ENCODE peak calls at places on chromosomes 12 and 14, in eight cellular contexts. One of them, this sample, is unnamed.

GRCh38 chr12:49643135-49643534 is 19.8 kb downstream of the PRPF40B start:
- DNase-seq in stimulated activated CD4-positive, alpha-beta T cell treated with anti-CD3 and anti-CD28 coated beads, Interleukin-2, amount 100 ng/mL, for 48 hours: no peak
- DNase-seq in glomerular endothelial cell: no peak
- DNase-seq in tibial nerve: no peak
- DNase-seq in AG09309: no peak
- DNase-seq in amniotic epithelial cell: no peak
- DNase-seq in aorta: no peak
- DNase-seq in GM13976: no peak
- DNase-seq in this sample: no peak

GRCh38 chr12:85823436-85824179 is 12.6 kb downstream of the RASSF9 start:
- DNase-seq in GM13976: no peak
- DNase-seq in AG09309: peak; percentile 49
- DNase-seq in aorta: no peak
- DNase-seq in glomerular endothelial cell: no peak
- DNase-seq in tibial nerve: no peak
- DNase-seq in stimulated activated CD4-positive, alpha-beta T cell treated with anti-CD3 and anti-CD28 coated beads, Interleukin-2, amount 100 ng/mL, for 48 hours: no peak
- DNase-seq in amniotic epithelial cell: peak; percentile 48
- DNase-seq in this sample: peak; percentile 61

GRCh38 chr12:116091579-116091978 is 185.9 kb downstream of the MED13L start:
- DNase-seq in stimulated activated CD4-positive, alpha-beta T cell treated with anti-CD3 and anti-CD28 coated beads, Interleukin-2, amount 100 ng/mL, for 48 hours: no peak
- DNase-seq in AG09309: no peak
- DNase-seq in aorta: no peak
- DNase-seq in glomerular endothelial cell: no peak
- DNase-seq in amniotic epithelial cell: no peak
- DNase-seq in tibial nerve: no peak
- DNase-seq in GM13976: no peak
- DNase-seq in this sample: no peak

GRCh38 chr14:49966971-49967630 is 74.2 kb downstream of the ARF6 start:
- DNase-seq in stimulated activated CD4-positive, alpha-beta T cell treated with anti-CD3 and anti-CD28 coated beads, Interleukin-2, amount 100 ng/mL, for 48 hours: no peak
- DNase-seq in amniotic epithelial cell: no peak
- DNase-seq in GM13976: no peak
- DNase-seq in glomerular endothelial cell: no peak
- DNase-seq in aorta: no peak
- DNase-seq in tibial nerve: no peak
- DNase-seq in AG09309: no peak
- DNase-seq in this sample: no peak

GRCh38 chr12:5996459-5996858 is 51.4 kb upstream of the ANO2 start:
- DNase-seq in amniotic epithelial cell: no peak
- DNase-seq in stimulated activated CD4-positive, alpha-beta T cell treated with anti-CD3 and anti-CD28 coated beads, Interleukin-2, amount 100 ng/mL, for 48 hours: no peak
- DNase-seq in aorta: no peak
- DNase-seq in GM13976: no peak
- DNase-seq in tibial nerve: no peak
- DNase-seq in AG09309: no peak
- DNase-seq in glomerular endothelial cell: no peak
- DNase-seq in this sample: peak; percentile 6

GRCh38 chr12:46332260-46332659 is 40.3 kb downstream of the SLC38A2 start:
- DNase-seq in glomerular endothelial cell: no peak
- DNase-seq in GM13976: no peak
- DNase-seq in tibial nerve: no peak
- DNase-seq in AG09309: no peak
- DNase-seq in aorta: no peak
- DNase-seq in amniotic epithelial cell: peak; percentile 70
- DNase-seq in stimulated activated CD4-positive, alpha-beta T cell treated with anti-CD3 and anti-CD28 coated beads, Interleukin-2, amount 100 ng/mL, for 48 hours: no peak
- DNase-seq in this sample: peak; percentile 66

GRCh38 chr14:104438166-104438887 is 141.2 kb upstream of the C14orf180 start:
- DNase-seq in glomerular endothelial cell: no peak
- DNase-seq in amniotic epithelial cell: no peak
- DNase-seq in AG09309: no peak
- DNase-seq in aorta: no peak
- DNase-seq in stimulated activated CD4-positive, alpha-beta T cell treated with anti-CD3 and anti-CD28 coated beads, Interleukin-2, amount 100 ng/mL, for 48 hours: no peak
- DNase-seq in GM13976: no peak
- DNase-seq in tibial nerve: no peak
- DNase-seq in this sample: no peak

GRCh38 chr14:88518592-88519512 is 36.0 kb downstream of the PTPN21 start:
- DNase-seq in glomerular endothelial cell: no peak
- DNase-seq in aorta: no peak
- DNase-seq in tibial nerve: no peak
- DNase-seq in AG09309: peak; percentile 65
- DNase-seq in GM13976: no peak
- DNase-seq in stimulated activated CD4-positive, alpha-beta T cell treated with anti-CD3 and anti-CD28 coated beads, Interleukin-2, amount 100 ng/mL, for 48 hours: no peak
- DNase-seq in amniotic epithelial cell: peak; percentile 64
- DNase-seq in this sample: peak; percentile 81

GRCh38 chr14:51684760-51685159 is 33.0 kb downstream of the FRMD6 start:
- DNase-seq in amniotic epithelial cell: peak; percentile 66
- DNase-seq in tibial nerve: no peak
- DNase-seq in glomerular endothelial cell: no peak
- DNase-seq in AG09309: no peak
- DNase-seq in stimulated activated CD4-positive, alpha-beta T cell treated with anti-CD3 and anti-CD28 coated beads, Interleukin-2, amount 100 ng/mL, for 48 hours: no peak
- DNase-seq in GM13976: no peak
- DNase-seq in aorta: no peak
- DNase-seq in this sample: peak; percentile 47

GRCh38 chr14:105859717-105860614 is 333.6 kb downstream of the TMEM121 start:
- DNase-seq in tibial nerve: no peak
- DNase-seq in GM13976: peak; percentile 0
- DNase-seq in amniotic epithelial cell: no peak
- DNase-seq in glomerular endothelial cell: no peak
- DNase-seq in stimulated activated CD4-positive, alpha-beta T cell treated with anti-CD3 and anti-CD28 coated beads, Interleukin-2, amount 100 ng/mL, for 48 hours: no peak
- DNase-seq in AG09309: no peak
- DNase-seq in aorta: peak; percentile 44
- DNase-seq in this sample: no peak

GRCh38 chr14:27995688-27996087 is 770.9 kb upstream of the FOXG1 start:
- DNase-seq in aorta: no peak
- DNase-seq in glomerular endothelial cell: no peak
- DNase-seq in stimulated activated CD4-positive, alpha-beta T cell treated with anti-CD3 and anti-CD28 coated beads, Interleukin-2, amount 100 ng/mL, for 48 hours: no peak
- DNase-seq in AG09309: no peak
- DNase-seq in amniotic epithelial cell: no peak
- DNase-seq in GM13976: no peak
- DNase-seq in tibial nerve: no peak
- DNase-seq in this sample: no peak

GRCh38 chr14:48973136-48973535 is 613.0 kb downstream of the RPS29 start:
- DNase-seq in GM13976: no peak
- DNase-seq in tibial nerve: no peak
- DNase-seq in glomerular endothelial cell: no peak
- DNase-seq in stimulated activated CD4-positive, alpha-beta T cell treated with anti-CD3 and anti-CD28 coated beads, Interleukin-2, amount 100 ng/mL, for 48 hours: no peak
- DNase-seq in aorta: no peak
- DNase-seq in AG09309: no peak
- DNase-seq in amniotic epithelial cell: peak; percentile 78
- DNase-seq in this sample: peak; percentile 37

GRCh38 chr12:89129471-89129870 is 222.8 kb downstream of the DUSP6 start:
- DNase-seq in aorta: no peak
- DNase-seq in tibial nerve: no peak
- DNase-seq in glomerular endothelial cell: no peak
- DNase-seq in stimulated activated CD4-positive, alpha-beta T cell treated with anti-CD3 and anti-CD28 coated beads, Interleukin-2, amount 100 ng/mL, for 48 hours: no peak
- DNase-seq in GM13976: no peak
- DNase-seq in amniotic epithelial cell: no peak
- DNase-seq in AG09309: no peak
- DNase-seq in this sample: no peak

GRCh38 chr14:100900837-100901390 is 2.6 kb downstream of the RTL1 start:
- DNase-seq in glomerular endothelial cell: no peak
- DNase-seq in tibial nerve: no peak
- DNase-seq in amniotic epithelial cell: peak; percentile 27
- DNase-seq in aorta: no peak
- DNase-seq in stimulated activated CD4-positive, alpha-beta T cell treated with anti-CD3 and anti-CD28 coated beads, Interleukin-2, amount 100 ng/mL, for 48 hours: peak; percentile 8
- DNase-seq in AG09309: no peak
- DNase-seq in GM13976: peak; percentile 25
- DNase-seq in this sample: no peak

GRCh38 chr12:93790472-93791152 is 113.4 kb downstream of the CRADD start:
- DNase-seq in amniotic epithelial cell: peak; percentile 84
- DNase-seq in glomerular endothelial cell: no peak
- DNase-seq in aorta: no peak
- DNase-seq in stimulated activated CD4-positive, alpha-beta T cell treated with anti-CD3 and anti-CD28 coated beads, Interleukin-2, amount 100 ng/mL, for 48 hours: no peak
- DNase-seq in tibial nerve: no peak
- DNase-seq in AG09309: no peak
- DNase-seq in GM13976: no peak
- DNase-seq in this sample: peak; percentile 88

GRCh38 chr14:101918125-101918989 is 46.0 kb upstream of the DYNC1H1 start:
- DNase-seq in tibial nerve: no peak
- DNase-seq in glomerular endothelial cell: no peak
- DNase-seq in GM13976: no peak
- DNase-seq in amniotic epithelial cell: no peak
- DNase-seq in AG09309: no peak
- DNase-seq in aorta: no peak
- DNase-seq in stimulated activated CD4-positive, alpha-beta T cell treated with anti-CD3 and anti-CD28 coated beads, Interleukin-2, amount 100 ng/mL, for 48 hours: no peak
- DNase-seq in this sample: no peak

GRCh38 chr12:48946206-48946605 is 11.1 kb downstream of the ARF3 start:
- DNase-seq in tibial nerve: no peak
- DNase-seq in aorta: no peak
- DNase-seq in amniotic epithelial cell: no peak
- DNase-seq in stimulated activated CD4-positive, alpha-beta T cell treated with anti-CD3 and anti-CD28 coated beads, Interleukin-2, amount 100 ng/mL, for 48 hours: no peak
- DNase-seq in glomerular endothelial cell: no peak
- DNase-seq in GM13976: no peak
- DNase-seq in AG09309: no peak
- DNase-seq in this sample: no peak

GRCh38 chr12:69068431-69068830 is 135.5 kb upstream of the CPM start:
- DNase-seq in tibial nerve: no peak
- DNase-seq in AG09309: no peak
- DNase-seq in glomerular endothelial cell: peak; percentile 54
- DNase-seq in amniotic epithelial cell: peak; percentile 25
- DNase-seq in GM13976: no peak
- DNase-seq in stimulated activated CD4-positive, alpha-beta T cell treated with anti-CD3 and anti-CD28 coated beads, Interleukin-2, amount 100 ng/mL, for 48 hours: no peak
- DNase-seq in aorta: no peak
- DNase-seq in this sample: no peak

GRCh38 chr12:107461222-107461980 is 224.2 kb upstream of the PWP1 start:
- DNase-seq in aorta: peak; percentile 51
- DNase-seq in stimulated activated CD4-positive, alpha-beta T cell treated with anti-CD3 and anti-CD28 coated beads, Interleukin-2, amount 100 ng/mL, for 48 hours: no peak
- DNase-seq in glomerular endothelial cell: no peak
- DNase-seq in amniotic epithelial cell: peak; percentile 86
- DNase-seq in tibial nerve: no peak
- DNase-seq in GM13976: no peak
- DNase-seq in AG09309: peak; percentile 45
- DNase-seq in this sample: peak; percentile 94

GRCh38 chr12:75366629-75367028 is 24.3 kb upstream of the GLIPR1L2 start:
- DNase-seq in tibial nerve: no peak
- DNase-seq in aorta: no peak
- DNase-seq in stimulated activated CD4-positive, alpha-beta T cell treated with anti-CD3 and anti-CD28 coated beads, Interleukin-2, amount 100 ng/mL, for 48 hours: no peak
- DNase-seq in amniotic epithelial cell: no peak
- DNase-seq in glomerular endothelial cell: no peak
- DNase-seq in GM13976: no peak
- DNase-seq in AG09309: no peak
- DNase-seq in this sample: no peak

GRCh38 chr14:79578470-79578869 is 632.8 kb downstream of the DIO2 start:
- DNase-seq in stimulated activated CD4-positive, alpha-beta T cell treated with anti-CD3 and anti-CD28 coated beads, Interleukin-2, amount 100 ng/mL, for 48 hours: no peak
- DNase-seq in GM13976: no peak
- DNase-seq in tibial nerve: no peak
- DNase-seq in AG09309: no peak
- DNase-seq in glomerular endothelial cell: no peak
- DNase-seq in amniotic epithelial cell: no peak
- DNase-seq in aorta: no peak
- DNase-seq in this sample: no peak

GRCh38 chr14:91942128-91942527 is 5.4 kb downstream of the FBLN5 start:
- DNase-seq in amniotic epithelial cell: no peak
- DNase-seq in AG09309: no peak
- DNase-seq in stimulated activated CD4-positive, alpha-beta T cell treated with anti-CD3 and anti-CD28 coated beads, Interleukin-2, amount 100 ng/mL, for 48 hours: no peak
- DNase-seq in tibial nerve: no peak
- DNase-seq in aorta: no peak
- DNase-seq in glomerular endothelial cell: no peak
- DNase-seq in GM13976: no peak
- DNase-seq in this sample: no peak

This sample was measured in cardiac fibroblast.